ENCODE peak calls at places on chromosomes 16 and 17, in seven cellular contexts. S is HFFc6, U is cardiac muscle cell, Z is ELR, A is adrenal gland, M is PC-3, T is SJSA1. O is an unnamed sample.

GRCh38 chr16:2913603-2914002 is 1.9 kb downstream of the FLYWCH1 start:
- DNase-seq in A (no peak), Z (no peak), U (no peak), M (no peak), S (no peak), T (no peak), O (no peak)

GRCh38 chr17:32009262-32009542 is 2.0 kb downstream of the LRRC37B start:
- DNase-seq in S (no peak), M (no peak), T (no peak), U (no peak), Z (no peak), A (no peak), O (peak)

GRCh38 chr17:17713839-17714238 is 32.6 kb downstream of the RAI1 start:
- DNase-seq in Z (no peak), S (peak), M (no peak), A (peak), U (no peak), T (peak), O (peak)

GRCh38 chr17:18182190-18182977 is 1.2 kb upstream of the ALKBH5 start:
- DNase-seq in M (no peak), S (no peak), U (no peak), A (peak), Z (peak), T (no peak), O (no peak)

GRCh38 chr17:18258356-18259038 is at the start of gene FLII:
- DNase-seq in U (peak), S (no peak), T (peak), Z (peak), A (peak), M (peak), O (peak)

GRCh38 chr16:83187404-83187803 is 560.6 kb downstream of the CDH13 start:
- DNase-seq in T (peak), M (peak), Z (peak), U (no peak), S (peak), A (no peak), O (no peak)

GRCh38 chr16:24721830-24722238 is 7.6 kb upstream of the TNRC6A start:
- DNase-seq in M (peak), U (no peak), S (no peak), T (no peak), Z (peak), A (no peak), O (no peak)

GRCh38 chr17:72640415-72641165 is 451.9 kb downstream of the SLC39A11 start:
- DNase-seq in T (no peak), U (no peak), M (peak), Z (no peak), S (no peak), A (no peak), O (no peak)

GRCh38 chr16:2196162-2196980 is at the start of gene CASKIN1:
- DNase-seq in T (no peak), A (no peak), S (no peak), Z (peak), U (peak), M (peak), O (no peak)

GRCh38 chr16:87474566-87474996 is 18.2 kb downstream of the ZCCHC14 start:
- DNase-seq in Z (no peak), A (peak), U (no peak), T (no peak), M (no peak), S (no peak), O (no peak)

GRCh38 chr17:60610481-60610880 is 10.5 kb downstream of the PPM1D start:
- DNase-seq in Z (no peak), T (no peak), S (no peak), A (no peak), M (no peak), U (no peak), O (peak)

GRCh38 chr16:69939821-69940585 is 11.1 kb upstream of the CLEC18A start:
- DNase-seq in S (no peak), M (no peak), U (no peak), Z (no peak), A (peak), T (no peak), O (no peak)

GRCh38 chr17:18158022-18158600 is 25.5 kb upstream of the ALKBH5 start:
- DNase-seq in A (peak), M (peak), S (peak), T (no peak), Z (peak), U (peak), O (peak)

GRCh38 chr17:80512233-80512632 is 32.4 kb upstream of the RPTOR start:
- DNase-seq in T (peak), Z (peak), U (no peak), A (peak), M (peak), S (peak), O (no peak)

GRCh38 chr17:65220732-65221131 is 83.6 kb downstream of the RGS9 start:
- DNase-seq in Z (peak), U (no peak), T (peak), S (peak), M (peak), A (no peak), O (no peak)

GRCh38 chr17:30520436-30520835 is 43.2 kb downstream of the GOSR1 start:
- DNase-seq in U (no peak), T (peak), S (peak), M (no peak), Z (peak), A (no peak), O (no peak)

GRCh38 chr16:47142469-47143328 is 1.0 kb downstream of the NETO2 start:
- DNase-seq in S (peak), Z (peak), M (peak), T (peak), A (peak), U (peak), O (peak)

GRCh38 chr16:1818873-1819525 is 7.6 kb downstream of the HAGH start:
- DNase-seq in U (no peak), M (no peak), A (peak), Z (no peak), S (no peak), T (no peak), O (peak)

GRCh38 chr17:76416899-76417298 is 32.5 kb downstream of the SPHK1 start:
- DNase-seq in U (no peak), T (no peak), Z (no peak), M (no peak), A (no peak), S (no peak), O (no peak)

GRCh38 chr16:2819179-2819938 is 2.3 kb downstream of the PRSS21 start:
- DNase-seq in U (no peak), M (no peak), T (no peak), S (no peak), A (no peak), Z (no peak), O (no peak)

GRCh38 chr17:330993-331701 is 21.5 kb downstream of the RPH3AL start:
- DNase-seq in T (no peak), U (no peak), S (no peak), A (peak), Z (no peak), M (no peak), O (peak)

GRCh38 chr17:50087912-50088405 is 7.2 kb upstream of the PDK2 start:
- DNase-seq in S (no peak), M (no peak), T (no peak), A (no peak), U (no peak), Z (no peak), O (no peak)

GRCh38 chr17:1150863-1151685 is 28.7 kb downstream of the ABR start:
- DNase-seq in S (no peak), Z (no peak), M (no peak), T (no peak), U (no peak), A (no peak), O (no peak)

GRCh38 chr16:57383276-57384247 is 11.3 kb downstream of the CX3CL1 start:
- DNase-seq in U (no peak), Z (peak), S (no peak), M (peak), T (peak), A (no peak), O (no peak)

GRCh38 chr17:74282587-74283370 is 8.7 kb downstream of the DNAI2 start:
- DNase-seq in Z (no peak), A (peak), M (peak), T (no peak), S (no peak), U (no peak), O (no peak)

GRCh38 chr17:47803201-47803600 is 18.4 kb downstream of the OSBPL7 start:
- DNase-seq in U (no peak), T (no peak), S (no peak), A (no peak), M (no peak), Z (no peak), O (no peak)

GRCh38 chr17:5077781-5078105 is 524 bp upstream of the ZFP3 start:
- DNase-seq in M (no peak), S (no peak), T (no peak), A (no peak), Z (no peak), U (no peak), O (no peak)

GRCh38 chr16:55577888-55578287 is 11.4 kb downstream of the CAPNS2 start:
- DNase-seq in U (no peak), T (no peak), Z (no peak), S (no peak), A (no peak), M (no peak), O (no peak)

GRCh38 chr16:86027366-86028126 is 128.6 kb downstream of the IRF8 start:
- DNase-seq in S (no peak), T (no peak), Z (no peak), U (no peak), A (no peak), M (peak), O (no peak)

O was measured in G401.